ENCODE peak calls at places on chromosome 14, in four cellular contexts. S, U, B and R are unnamed samples.
A peak's percentile ranks its signal among the peaks of the same experiment; 100 is the strongest.

GRCh38 chr14:34858765-34859164 is 16.4 kb downstream of the BAZ1A start:
- DNase-seq in U (no peak), S (no peak), B (no peak), R (no peak)

GRCh38 chr14:34300330-34300729 is 161.7 kb downstream of the SPTSSA start:
- DNase-seq in S (no peak), U (no peak), B (no peak), R (no peak)

GRCh38 chr14:36268957-36269734 is 51.3 kb downstream of the MBIP start:
- DNase-seq in U (peak; percentile 74), B (peak; percentile 67), S (no peak), R (no peak)

GRCh38 chr14:55743551-55743950 is 163.5 kb downstream of the KTN1 start:
- DNase-seq in B (no peak), S (no peak), U (no peak), R (no peak)

GRCh38 chr14:68268719-68269118 is 449.1 kb downstream of the RAD51B start:
- DNase-seq in B (no peak), U (no peak), S (no peak), R (no peak)

GRCh38 chr14:31241450-31242114 is 34.0 kb upstream of the HECTD1 start:
- DNase-seq in S (no peak), U (no peak), B (no peak), R (no peak)

GRCh38 chr14:41343857-41344256 is 262.8 kb upstream of the LRFN5 start:
- DNase-seq in B (no peak), S (no peak), U (no peak), R (no peak)

GRCh38 chr14:92615451-92615850 is 101.9 kb downstream of the RIN3 start:
- DNase-seq in U (no peak), B (no peak), S (no peak), R (no peak)

GRCh38 chr14:104867371-104868059 is 2.4 kb downstream of the CEP170B start:
- DNase-seq in U (no peak), S (no peak), B (no peak), R (no peak)

GRCh38 chr14:69606258-69606657 is 5.1 kb upstream of the SUSD6 start:
- DNase-seq in B (peak; percentile 50), U (peak; percentile 71), S (peak; percentile 70), R (no peak)

GRCh38 chr14:23483216-23483854 is 13.8 kb downstream of the NGDN start:
- DNase-seq in S (no peak), B (peak; percentile 38), U (no peak), R (no peak)

GRCh38 chr14:105855246-105855892 is 329.0 kb downstream of the TMEM121 start:
- DNase-seq in S (no peak), B (no peak), U (peak; percentile 20), R (no peak)

GRCh38 chr14:93961610-93962009 is 14.8 kb downstream of the ASB2 start:
- DNase-seq in B (no peak), S (no peak), U (no peak), R (no peak)

GRCh38 chr14:104882325-104882973 is 17.4 kb downstream of the CEP170B start:
- DNase-seq in U (peak; percentile 83), B (no peak), S (peak; percentile 12), R (peak; percentile 83)

GRCh38 chr14:59897757-59898383 is 22.1 kb upstream of the LRRC9 start:
- DNase-seq in U (no peak), B (no peak), S (peak; percentile 25), R (peak; percentile 44)

GRCh38 chr14:85534435-85534834 is 4.5 kb downstream of the FLRT2 start:
- DNase-seq in S (peak; percentile 30), B (peak; percentile 20), U (no peak), R (no peak)

GRCh38 chr14:59278111-59278510 is 89.6 kb downstream of the DAAM1 start:
- DNase-seq in S (peak; percentile 59), U (no peak), B (no peak), R (no peak)

GRCh38 chr14:28767851-28768548 is 1.4 kb downstream of the FOXG1 start:
- DNase-seq in U (no peak), B (no peak), S (no peak), R (no peak)

GRCh38 chr14:56121786-56122185 is 3.6 kb downstream of the PELI2 start:
- DNase-seq in B (no peak), S (no peak), U (no peak), R (no peak)

GRCh38 chr14:94392510-94392935 is 4.1 kb upstream of the SERPINA1 start:
- DNase-seq in B (no peak), U (peak; percentile 92), S (peak; percentile 37), R (no peak)

GRCh38 chr14:64761441-64762043 is 57.3 kb downstream of the PLEKHG3 start:
- DNase-seq in S (no peak), U (no peak), B (no peak), R (no peak)

GRCh38 chr14:69107407-69108003 is 45.4 kb downstream of the DCAF5 start:
- DNase-seq in S (peak; percentile 41), B (no peak), U (no peak), R (peak; percentile 36)

GRCh38 chr14:101496779-101497420 is 64.4 kb upstream of the DIO3 start:
- DNase-seq in B (peak; percentile 79), S (no peak), U (peak; percentile 14), R (peak; percentile 17)

GRCh38 chr14:80902608-80903007 is 38.9 kb downstream of the CEP128 start:
- DNase-seq in B (no peak), S (no peak), U (no peak), R (no peak)
- H3K36me3 ChIP-seq in B (no peaks in the 10 kb centered on the region), S (no peaks in the 10 kb centered on the region), U (no peaks in the 10 kb centered on the region), R (no peaks in the 10 kb centered on the region)

DNA sequence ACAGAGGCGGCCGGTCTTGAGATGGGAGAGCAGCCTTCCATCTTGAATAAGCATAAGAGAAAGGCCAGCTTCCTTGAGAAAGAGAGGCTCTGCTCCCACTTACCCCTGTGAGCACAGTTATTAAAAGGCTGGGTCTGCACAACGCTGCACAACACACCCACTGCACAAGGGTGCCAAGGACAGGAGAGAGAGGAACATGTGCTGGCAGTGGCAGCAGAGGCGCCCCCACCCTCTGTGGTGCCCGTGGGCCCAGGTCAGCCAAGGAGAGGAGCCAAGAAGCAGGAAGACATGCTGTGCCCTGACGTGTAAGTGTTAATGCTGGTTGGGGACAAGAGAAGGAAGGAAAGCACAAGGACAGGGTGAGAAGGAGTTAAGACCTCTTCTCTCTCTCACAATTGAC is 144.4 kb downstream of the TTC7B start:
- DNase-seq in B (no peak), U (no peak), S (no peak), R (no peak)
- H3K36me3 ChIP-seq in B (no peaks in the 10 kb centered on the region), U (no peaks in the 10 kb centered on the region), S (no peaks in the 10 kb centered on the region), R (no peaks in the 10 kb centered on the region)

GRCh38 chr14:63692309-63693020 is 35.4 kb downstream of the SGPP1 start:
- DNase-seq in U (no peak), S (no peak), B (no peak), R (no peak)
- H3K36me3 ChIP-seq in U (no peaks in the 10 kb centered on the region), S (no peaks in the 10 kb centered on the region), B (no peaks in the 10 kb centered on the region), R (peaks cover 18% of the 10 kb centered on the region)

DNA sequence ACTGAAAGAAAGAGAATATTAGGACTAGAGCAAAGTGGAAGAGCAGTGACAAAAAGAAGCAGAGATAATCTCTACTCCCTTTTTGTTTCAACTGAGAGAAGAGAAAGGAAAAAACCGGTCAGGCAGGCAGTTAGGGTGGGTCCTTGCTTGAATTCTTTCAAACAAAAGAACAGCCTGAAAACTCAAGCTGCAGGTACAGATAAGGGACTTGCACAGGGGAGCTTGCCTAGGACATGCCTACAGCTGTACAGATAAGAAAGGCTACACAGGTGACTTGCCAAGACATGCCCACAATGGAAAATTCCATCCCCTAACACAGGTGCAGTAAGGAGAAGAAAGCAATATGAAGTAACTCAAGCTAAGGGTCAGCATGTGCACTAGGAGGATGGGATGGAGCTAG is 532.2 kb upstream of the MIS18BP1 start:
- DNase-seq in U (no peak), S (no peak), B (no peak), R (peak; percentile 82)
- H3K36me3 ChIP-seq in U (no peaks in the 10 kb centered on the region), S (no peaks in the 10 kb centered on the region), B (no peaks in the 10 kb centered on the region), R (no peaks in the 10 kb centered on the region)

GRCh38 chr14:70972107-70972976 is 65.1 kb downstream of the PCNX1 start:
- DNase-seq in S (peak; percentile 88), U (peak; percentile 80), B (peak; percentile 81), R (peak; percentile 92)
- H3K36me3 ChIP-seq in S (no peaks in the 10 kb centered on the region), U (no peaks in the 10 kb centered on the region), B (peaks cover 7% of the 10 kb centered on the region), R (peaks cover 29% of the 10 kb centered on the region)

GRCh38 chr14:99505089-99505488 is 23.9 kb downstream of the CCNK start:
- DNase-seq in B (no peak), S (no peak), U (no peak), R (no peak)

GRCh38 chr14:99506269-99506668 is 25.1 kb downstream of the CCNK start:
- DNase-seq in S (no peak), U (no peak), B (no peak), R (no peak)

GRCh38 chr14:99507860-99508640 is 26.8 kb downstream of the CCNK start:
- DNase-seq in B (no peak), S (no peak), U (no peak), R (no peak)

GRCh38 chr14:99502989-99503421 is 21.8 kb downstream of the CCNK start:
- DNase-seq in B (no peak), S (no peak), U (no peak), R (no peak)

GRCh38 chr14:99503848-99504453 is 22.7 kb downstream of the CCNK start:
- DNase-seq in U (no peak), S (no peak), B (no peak), R (no peak)
- H3K36me3 ChIP-seq in U (peaks cover 55% of the 10 kb centered on the region), S (no peaks in the 10 kb centered on the region), B (peaks cover 51% of the 10 kb centered on the region), R (peaks cover 100% of the 10 kb centered on the region)